ENCODE peak calls at places on chromosome 13, in eight cellular contexts. R, P, D, X, N, I, L and A are unnamed samples.

GRCh38 chr13:98285317-98285716 is 108.2 kb upstream of the RNF113B start:
- DNase-seq in R (no peak), P (no peak), D (no peak), I (no peak), X (no peak), L (no peak), N (no peak), A (no peak)

GRCh38 chr13:45102136-45102802 is 18.0 kb upstream of the GTF2F2 start:
- DNase-seq in P (no peak), R (no peak), L (no peak), I (no peak), N (no peak), D (no peak), X (no peak), A (no peak)

GRCh38 chr13:114113961-114114360 is 18.5 kb downstream of the RASA3 start:
- DNase-seq in L (peak; percentile 24), X (peak; percentile 31), N (no peak), P (peak; percentile 6), I (no peak), R (no peak), D (peak; percentile 5), A (no peak)

GRCh38 chr13:26262156-26262555 is 8.2 kb downstream of the CDK8 start:
- DNase-seq in I (no peak), N (no peak), X (no peak), D (no peak), L (no peak), P (no peak), R (no peak), A (no peak)

GRCh38 chr13:48892311-48892710 is 83.4 kb upstream of the FNDC3A start:
- DNase-seq in L (no peak), P (no peak), R (peak; percentile 96), N (no peak), X (no peak), I (no peak), D (no peak), A (no peak)

GRCh38 chr13:62119739-62120700 is 704.4 kb upstream of the PCDH20 start:
- DNase-seq in R (no peak), X (no peak), I (no peak), P (no peak), N (no peak), D (no peak), L (no peak), A (no peak)

GRCh38 chr13:111429064-111429558 is 108.7 kb downstream of the TEX29 start:
- DNase-seq in D (no peak), P (no peak), X (peak; percentile 89), I (no peak), R (peak; percentile 4), N (no peak), L (peak; percentile 67), A (peak; percentile 52)

GRCh38 chr13:92573467-92574057 is 653.0 kb upstream of the GPC6 start:
- DNase-seq in L (no peak), D (no peak), P (no peak), R (no peak), X (peak; percentile 73), I (no peak), N (no peak), A (no peak)

GRCh38 chr13:44932850-44933251 is 56.4 kb downstream of the NUFIP1 start:
- DNase-seq in P (no peak), L (no peak), R (no peak), I (no peak), X (peak; percentile 17), D (peak; percentile 47), N (no peak), A (no peak)

DNA sequence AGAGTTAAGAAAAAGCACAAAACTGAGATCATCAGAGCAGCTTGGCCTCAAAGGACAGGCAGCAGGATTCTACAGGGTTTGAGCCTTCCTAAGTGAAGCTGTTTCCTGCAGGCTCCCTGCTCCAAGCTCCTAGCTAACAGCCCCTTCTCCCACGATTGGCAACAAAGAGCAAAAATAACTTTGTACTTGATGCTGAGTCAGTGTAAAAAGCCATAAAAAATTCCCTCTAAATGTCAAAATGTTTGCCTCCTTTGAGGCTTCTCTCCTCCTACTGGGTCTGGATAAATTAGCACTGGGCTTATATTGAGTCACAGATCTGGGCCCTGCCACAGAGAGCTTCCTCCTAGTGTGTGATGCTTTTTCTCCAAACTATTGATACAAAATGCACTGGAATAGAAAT is 153.3 kb downstream of the TNFRSF19 start:
- DNase-seq in R (no peak), D (peak; percentile 30), N (no peak), I (no peak), X (no peak), L (no peak), P (no peak), A (no peak)
- TF ChIP-seq CTCF in R (no peak), D (no peak), N (no peak), I (no peak), X (no peak), L (no peak), P (no peak), A (no peak)

GRCh38 chr13:110308377-110309158 is 1.5 kb downstream of the COL4A2 start:
- DNase-seq in I (no peak), R (peak; percentile 67), N (no peak), X (peak; percentile 83), P (no peak), D (peak; percentile 73), L (no peak), A (peak; percentile 19)
- H3K4me1 ChIP-seq in I (peaks cover 9% of the 10 kb centered on the region), R (peaks cover 64% of the 10 kb centered on the region), N (peaks cover 52% of the 10 kb centered on the region), X (peaks cover 38% of the 10 kb centered on the region), P (peaks cover 3% of the 10 kb centered on the region), D (peaks cover 17% of the 10 kb centered on the region), L (peaks cover 23% of the 10 kb centered on the region), A (no peaks in the 10 kb centered on the region)

GRCh38 chr13:20767309-20767943 is 6.3 kb downstream of the EEF1AKMT1 start:
- DNase-seq in X (no peak), I (no peak), R (no peak), D (no peak), N (no peak), P (no peak), L (no peak), A (no peak)
- H3K4me3 ChIP-seq in X (peak overlapping the region; percentile 41), I (no peak overlapping the region), R (no peak overlapping the region), D (no peak overlapping the region), N (no peak overlapping the region), P (no peak overlapping the region), L (no peak overlapping the region), A (no peak overlapping the region)

GRCh38 chr13:91308299-91308698 is 39.2 kb upstream of the MIR17HG start:
- DNase-seq in P (no peak), N (no peak), D (no peak), R (no peak), X (no peak), L (no peak), I (no peak), A (no peak)
- TF ChIP-seq CTCF in P (no peak), N (no peak), D (no peak), R (peak; percentile 39), X (peak; percentile 65), L (no peak), I (no peak), A (no peak)

DNA sequence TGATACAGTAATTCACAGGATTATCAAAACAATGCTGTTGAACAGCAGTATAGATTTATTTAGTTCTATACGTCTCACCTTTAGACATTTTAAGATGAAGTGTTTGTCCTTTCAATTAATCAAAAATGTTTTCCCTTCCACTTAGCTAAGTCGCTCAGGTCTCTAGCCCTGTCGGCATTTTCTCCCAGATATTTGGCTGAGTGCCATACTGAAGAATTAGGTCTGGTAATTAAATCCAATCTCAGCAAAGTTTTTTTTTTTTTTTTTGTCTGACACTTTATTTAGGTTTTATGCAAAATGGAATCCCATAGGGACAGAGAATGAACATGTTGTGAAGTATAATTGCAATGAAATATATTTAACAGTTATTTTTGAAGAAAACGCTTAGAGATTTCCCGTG is 44.1 kb downstream of the RFC3 start:
- DNase-seq in N (no peak), P (no peak), I (no peak), R (no peak), L (no peak), X (no peak), D (no peak), A (no peak)
- H3K4me1 ChIP-seq in N (no peaks in the 10 kb centered on the region), P (no peaks in the 10 kb centered on the region), I (no peaks in the 10 kb centered on the region), R (peaks cover 11% of the 10 kb centered on the region), L (no peaks in the 10 kb centered on the region), X (no peaks in the 10 kb centered on the region), D (no peaks in the 10 kb centered on the region), A (no peaks in the 10 kb centered on the region)

DNA sequence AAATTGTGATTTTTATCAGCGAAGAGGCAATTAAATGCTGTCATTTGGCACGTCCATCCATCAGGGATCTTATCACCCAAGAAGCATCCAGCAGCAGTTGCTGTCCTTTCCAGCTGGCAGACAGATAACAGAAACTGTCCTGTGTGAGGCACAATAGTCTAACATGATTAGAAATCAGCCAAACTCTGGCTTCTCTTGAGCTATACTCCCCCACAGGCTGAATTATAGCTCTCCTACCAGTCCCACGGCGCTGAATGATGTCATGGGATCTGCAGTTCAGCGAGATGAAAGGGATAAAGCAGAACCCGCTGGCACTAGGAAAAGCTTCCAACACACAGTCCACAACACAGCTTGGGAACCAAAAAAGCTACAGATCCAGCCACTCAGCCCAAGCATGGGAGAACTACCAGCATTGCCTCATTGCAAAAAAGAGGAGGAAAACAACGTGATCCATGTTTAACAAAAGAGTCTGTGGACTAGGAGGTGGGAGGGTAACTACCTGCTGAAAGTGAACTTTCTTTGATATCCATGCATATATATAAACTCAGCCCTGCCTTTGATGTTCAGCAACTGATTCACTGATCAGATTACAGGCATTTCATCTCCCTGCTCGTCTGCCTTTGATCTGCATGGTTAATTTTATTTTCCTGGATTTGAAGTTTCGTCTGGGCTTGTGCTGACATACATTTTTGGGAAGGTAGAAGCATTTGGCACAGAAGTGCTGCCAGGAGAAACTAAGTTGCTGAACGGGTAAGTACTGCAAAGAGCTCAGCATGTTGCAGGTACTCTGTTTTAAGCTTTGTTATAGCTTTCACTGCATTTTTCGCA is at the start of gene TNFRSF19:
- DNase-seq in L (no peak), D (peak; percentile 78), P (no peak), I (no peak), R (peak; percentile 38), N (no peak), X (peak; percentile 63), A (no peak)
- H3K4me3 ChIP-seq in L (no peak within 1 kb of the TSS), D (no peak within 1 kb of the TSS), P (peak within 1 kb of the TSS; percentile 37), I (no peak within 1 kb of the TSS), R (no peak within 1 kb of the TSS), N (no peak within 1 kb of the TSS), X (peak within 1 kb of the TSS; percentile 29), A (no peak within 1 kb of the TSS)

GRCh38 chr13:75537401-75538365 is at the start of gene COMMD6:
- DNase-seq in D (peak; percentile 88), P (peak; percentile 70), L (peak; percentile 83), I (peak; percentile 91), N (peak; percentile 64), R (peak; percentile 86), X (peak; percentile 96), A (peak; percentile 70)
- TF ChIP-seq CTCF in D (peak; percentile 77), P (peak; percentile 75), L (peak; percentile 19), I (no peak), N (peak; percentile 76), R (peak; percentile 26), X (peak; percentile 45), A (peak; percentile 33)

DNA sequence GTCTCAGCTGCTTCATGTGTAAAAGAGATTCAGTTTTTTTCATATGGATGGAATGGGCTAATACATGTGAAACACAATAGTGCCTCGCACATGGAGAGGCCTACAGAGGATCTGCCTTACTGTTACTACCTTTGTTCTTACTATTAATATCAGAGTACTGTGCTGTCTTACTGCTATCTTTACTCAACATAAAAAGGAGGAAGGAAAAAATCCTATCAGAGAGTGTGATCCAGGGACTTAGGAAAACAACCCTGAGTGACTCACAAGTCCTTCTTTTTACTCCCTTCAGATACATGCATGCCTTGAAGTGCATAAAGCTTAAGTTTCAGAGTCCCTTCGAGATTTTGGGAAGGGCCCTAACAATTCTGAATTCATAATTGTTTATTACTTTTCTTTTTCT is 136.8 kb downstream of the TBC1D4 start:
- DNase-seq in L (no peak), N (no peak), D (no peak), X (no peak), I (no peak), P (no peak), R (no peak), A (no peak)
- H3K4me1 ChIP-seq in L (peaks cover 17% of the 10 kb centered on the region), N (no peaks in the 10 kb centered on the region), D (no peaks in the 10 kb centered on the region), X (no peaks in the 10 kb centered on the region), I (no peaks in the 10 kb centered on the region), P (no peaks in the 10 kb centered on the region), R (peaks cover 5% of the 10 kb centered on the region), A (no peaks in the 10 kb centered on the region)